ENCODE peak calls at places on chromosome 18, in eight cellular contexts. K is glomerular endothelial cell, R is fibroblast of pulmonary artery, D is dorsolateral prefrontal cortex, A is A549, X is putamen, Z is myocyte, S is upper lobe of right lung. E is an unnamed sample.

GRCh38 chr18:37764526-37764925 is 198.9 kb upstream of the CELF4 start:
- DNase-seq in K (no peak), R (no peak), D (no peak), A (no peak), X (no peak), Z (no peak), S (no peak), E (no peak)

GRCh38 chr18:23300211-23300887 is 152.7 kb upstream of the RIOK3 start:
- DNase-seq in K (no peak), R (no peak), D (no peak), A (no peak), X (no peak), Z (peak; percentile 49), S (no peak), E (no peak)

GRCh38 chr18:79405781-79406575 is 10.2 kb downstream of the NFATC1 start:
- DNase-seq in K (no peak), R (no peak), D (no peak), A (no peak), X (peak; percentile 39), Z (no peak), S (peak; percentile 85), E (no peak)

GRCh38 chr18:75066936-75067335 is 142.0 kb downstream of the PTGR3 start:
- DNase-seq in K (no peak), R (no peak), D (no peak), A (no peak), X (no peak), Z (no peak), S (no peak), E (no peak)

GRCh38 chr18:58536534-58537271 is 92.2 kb downstream of the ALPK2 start:
- DNase-seq in K (no peak), R (no peak), D (no peak), A (no peak), X (no peak), Z (no peak), S (no peak), E (no peak)

GRCh38 chr18:36419188-36419912 is 121.8 kb downstream of the FHOD3 start:
- DNase-seq in K (no peak), R (no peak), D (no peak), A (no peak), X (no peak), Z (peak; percentile 95), S (no peak), E (no peak)

GRCh38 chr18:59008302-59008974 is 131.2 kb upstream of the SEC11C start:
- DNase-seq in K (no peak), R (peak; percentile 86), D (no peak), A (peak; percentile 77), X (no peak), Z (no peak), S (no peak), E (peak; percentile 58)

GRCh38 chr18:371616-371998 is 103.8 kb upstream of the THOC1 start:
- DNase-seq in K (no peak), R (no peak), D (no peak), A (no peak), X (no peak), Z (no peak), S (no peak), E (peak; percentile 48)

GRCh38 chr18:43526436-43527150 is 249.3 kb upstream of the SYT4 start:
- DNase-seq in K (no peak), R (no peak), D (no peak), A (no peak), X (no peak), Z (peak; percentile 59), S (no peak), E (no peak)

GRCh38 chr18:1133541-1133940 is 228.9 kb downstream of the ADCYAP1 start:
- DNase-seq in K (no peak), R (no peak), D (no peak), A (no peak), X (no peak), Z (no peak), S (no peak), E (no peak)